ENCODE peak calls at places on chromosome 15, in six cellular contexts. L is stimulated activated CD4-positive, alpha-beta T cell treated with anti-CD3 and anti-CD28 coated beads, Interleukin-12 subunit alpha, Interleukin-12 subunit beta, amount 100 ng/mL, for 4 hours; N is brain microvascular endothelial cell; Q is NAMALWA; X is AG08395; T is T-helper 1 cell. F is an unnamed sample.

GRCh38 chr15:58109419-58109818 is 28.8 kb upstream of the AQP9 start:
- DNase-seq in X (no peak), L (no peak), T (no peak), Q (no peak), N (no peak), F (no peak)

GRCh38 chr15:83092309-83092976 is 15.0 kb upstream of the TM6SF1 start:
- DNase-seq in L (no peak), Q (peak; percentile 53), T (no peak), X (no peak), N (peak; percentile 77), F (no peak)

GRCh38 chr15:44676676-44677075 is 13.2 kb upstream of the SPG11 start:
- DNase-seq in T (no peak), Q (no peak), L (peak; percentile 23), N (no peak), X (no peak), F (no peak)

GRCh38 chr15:77346637-77347036 is 73.3 kb downstream of the PEAK1 start:
- DNase-seq in Q (no peak), X (no peak), L (no peak), T (no peak), N (no peak), F (no peak)

GRCh38 chr15:39748276-39748675 is 34.4 kb downstream of the FSIP1 start:
- DNase-seq in X (no peak), N (no peak), T (no peak), Q (no peak), L (no peak), F (no peak)

GRCh38 chr15:89640245-89640644 is 15.0 kb downstream of the KIF7 start:
- DNase-seq in X (no peak), Q (no peak), L (no peak), T (no peak), N (no peak), F (no peak)

GRCh38 chr15:39592500-39592899 is 11.6 kb downstream of the THBS1 start:
- DNase-seq in X (no peak), T (no peak), N (no peak), Q (no peak), L (no peak), F (no peak)

GRCh38 chr15:48644498-48644826 is 1.0 kb downstream of the FBN1 start:
- DNase-seq in N (no peak), Q (no peak), L (no peak), T (no peak), X (no peak), F (no peak)

GRCh38 chr15:95911570-95912279 is 418.8 kb upstream of the NR2F2 start:
- DNase-seq in Q (no peak), N (no peak), L (no peak), T (no peak), X (no peak), F (no peak)

GRCh38 chr15:28918141-28918983 is 32.6 kb downstream of the APBA2 start:
- DNase-seq in X (no peak), L (no peak), N (no peak), Q (no peak), T (no peak), F (no peak)

GRCh38 chr15:63452552-63453136 is 51.7 kb upstream of the USP3 start:
- DNase-seq in N (no peak), X (no peak), Q (no peak), L (no peak), T (no peak), F (no peak)

GRCh38 chr15:66480267-66480666 is 17.3 kb downstream of the SNAPC5 start:
- DNase-seq in L (no peak), Q (no peak), N (no peak), X (no peak), T (no peak), F (no peak)

GRCh38 chr15:20295238-20295811 is 246.3 kb downstream of the GOLGA6L6 start:
- DNase-seq in N (no peak), Q (no peak), T (no peak), L (no peak), X (no peak), F (no peak)

GRCh38 chr15:71080705-71081104 is 34.6 kb upstream of the THSD4 start:
- DNase-seq in T (no peak), Q (no peak), X (peak; percentile 81), L (no peak), N (peak; percentile 97), F (no peak)

GRCh38 chr15:85689729-85690128 is 105.0 kb downstream of the KLHL25 start:
- DNase-seq in T (peak; percentile 58), Q (peak; percentile 89), X (peak; percentile 50), L (peak; percentile 41), N (peak; percentile 49), F (peak; percentile 58)

GRCh38 chr15:42954291-42954690 is 33.7 kb upstream of the TTBK2 start:
- DNase-seq in T (no peak), X (no peak), N (no peak), Q (no peak), L (no peak), F (no peak)

GRCh38 chr15:75620043-75620775 is 5.3 kb downstream of the SNUPN start:
- DNase-seq in T (no peak), L (no peak), N (peak; percentile 22), Q (no peak), X (peak; percentile 62), F (no peak)

GRCh38 chr15:83837946-83838571 is 184.1 kb downstream of the ADAMTSL3 start:
- DNase-seq in N (peak; percentile 32), X (no peak), T (no peak), Q (peak; percentile 42), L (no peak), F (no peak)

GRCh38 chr15:32869814-32870213 is 152.0 kb downstream of the GREM1 start:
- DNase-seq in X (no peak), T (no peak), N (no peak), Q (no peak), L (no peak), F (no peak)

GRCh38 chr15:101647251-101647650 is 4.9 kb downstream of the TM2D3 start:
- DNase-seq in N (no peak), Q (no peak), X (no peak), L (no peak), T (no peak), F (no peak)

GRCh38 chr15:84400820-84401219 is 165.2 kb downstream of the GOLGA6L4 start:
- DNase-seq in T (no peak), X (no peak), N (no peak), L (no peak), Q (peak; percentile 13), F (no peak)

GRCh38 chr15:83372434-83372873 is 74.7 kb upstream of the SH3GL3 start:
- DNase-seq in N (no peak), X (peak; percentile 36), T (no peak), Q (no peak), L (no peak), F (no peak)

GRCh38 chr15:31359722-31360111 is 33.1 kb downstream of the KLF13 start:
- DNase-seq in Q (no peak), L (no peak), X (no peak), T (no peak), N (no peak), F (no peak)

GRCh38 chr15:40881351-40881750 is 7.3 kb upstream of the RHOV start:
- DNase-seq in T (no peak), X (no peak), L (no peak), N (no peak), Q (no peak), F (no peak)

GRCh38 chr15:85673326-85673725 is 121.4 kb downstream of the KLHL25 start:
- DNase-seq in L (no peak), N (no peak), X (peak; percentile 9), T (no peak), Q (no peak), F (no peak)

GRCh38 chr15:57334257-57334656 is 42.0 kb upstream of the CGNL1 start:
- DNase-seq in Q (no peak), X (no peak), N (peak; percentile 39), L (no peak), T (no peak), F (no peak)

GRCh38 chr15:33398555-33398954 is 87.8 kb downstream of the RYR3 start:
- DNase-seq in T (no peak), N (no peak), Q (no peak), X (no peak), L (no peak), F (no peak)

GRCh38 chr15:73900129-73900712 is 26.0 kb upstream of the LOXL1 start:
- DNase-seq in Q (no peak), N (no peak), X (peak; percentile 82), T (no peak), L (no peak), F (no peak)

GRCh38 chr15:66590435-66590834 is 24.6 kb upstream of the LCTL start:
- DNase-seq in X (no peak), L (no peak), Q (no peak), N (no peak), T (no peak), F (no peak)

F was measured in effector CD4-positive, alpha-beta T cell.